ENCODE peak calls at places on chromosomes 16 and 17, in seven cellular contexts. C is PC-9; W is IMR-90; D is GM23338; H is psoas muscle; J is CD4-positive, alpha-beta T cell; S is CD4-positive, alpha-beta memory T cell. F is an unnamed sample. For H3K27me3, the result is how much of the 10 kb centered on the place peaks cover.

GRCh38 chr16:56970934-56971767 is 9.4 kb downstream of the CETP start:
- DNase-seq in W (peak), C (no peak), D (no peak), H (peak), J (no peak), S (peak), F (no peak)

GRCh38 chr16:11949527-11949926 is 7.7 kb upstream of the NPIPB2 start:
- DNase-seq in H (no peak), S (peak), D (peak), C (peak), J (no peak), W (peak), F (peak)

GRCh38 chr16:75264531-75264998 is 13.1 kb upstream of the BCAR1 start:
- DNase-seq in J (no peak), C (no peak), D (no peak), H (no peak), W (peak), S (no peak), F (no peak)

GRCh38 chr16:68643227-68643626 is 1.9 kb upstream of the CDH3 start:
- DNase-seq in H (no peak), S (no peak), W (no peak), D (no peak), J (no peak), C (no peak), F (no peak)

GRCh38 chr17:1724869-1725641 is 551 bp downstream of the WDR81 start:
- DNase-seq in D (peak), S (no peak), W (no peak), C (no peak), J (no peak), H (peak), F (no peak)

GRCh38 chr17:75084039-75084660 is 3.6 kb upstream of the SLC16A5 start:
- DNase-seq in H (no peak), D (no peak), W (no peak), J (no peak), C (no peak), S (peak), F (no peak)

GRCh38 chr17:9522074-9522473 is 53.5 kb downstream of the STX8 start:
- DNase-seq in S (peak), H (no peak), C (peak), J (no peak), W (peak), D (peak), F (no peak)

GRCh38 chr17:32503251-32504165 is 16.7 kb downstream of the CDK5R1 start:
- DNase-seq in C (peak), H (no peak), W (no peak), S (peak), D (no peak), J (peak), F (no peak)

GRCh38 chr17:58283674-58284612 is 3.2 kb upstream of the MPO start:
- DNase-seq in W (no peak), S (no peak), H (no peak), D (no peak), C (no peak), J (no peak), F (no peak)

GRCh38 chr17:6505425-6506142 is 50.8 kb downstream of the PITPNM3 start:
- DNase-seq in D (no peak), H (no peak), W (peak), J (no peak), C (peak), S (no peak), F (no peak)

GRCh38 chr17:40318835-40319332 is 9.9 kb downstream of the RARA start:
- DNase-seq in H (no peak), C (no peak), S (no peak), J (no peak), W (no peak), D (no peak), F (peak)

GRCh38 chr17:66359351-66359750 is 56.9 kb downstream of the PRKCA start:
- DNase-seq in J (no peak), D (no peak), W (no peak), S (no peak), H (no peak), C (no peak), F (no peak)

GRCh38 chr16:75062135-75062943 is 54.2 kb downstream of the LDHD start:
- DNase-seq in J (no peak), W (peak), S (no peak), H (peak), D (no peak), C (peak), F (no peak)

GRCh38 chr16:54651851-54652770 is 278.6 kb upstream of the IRX5 start:
- DNase-seq in J (no peak), H (no peak), S (no peak), C (no peak), D (peak), W (no peak), F (peak)

GRCh38 chr17:63550816-63551639 is 751 bp downstream of the DCAF7 start:
- DNase-seq in H (no peak), J (peak), W (peak), C (no peak), D (peak), S (no peak), F (peak)

GRCh38 chr16:340370-341091 is 12.0 kb downstream of the AXIN1 start:
- DNase-seq in W (no peak), S (no peak), H (no peak), D (no peak), J (no peak), C (no peak), F (peak)

GRCh38 chr16:22014271-22014873 is 6.5 kb downstream of the MOSMO start:
- DNase-seq in W (no peak), D (no peak), H (no peak), S (no peak), J (no peak), C (no peak), F (no peak)

GRCh38 chr17:35244345-35245195 is 1.7 kb downstream of the SLFN5 start:
- DNase-seq in J (peak), D (peak), S (peak), C (peak), H (peak), W (peak), F (peak)

GRCh38 chr17:73350864-73351263 is 39.1 kb upstream of the CDC42EP4 start:
- DNase-seq in W (no peak), D (no peak), H (no peak), C (no peak), J (no peak), S (no peak), F (no peak)

GRCh38 chr16:85865-86264 is 7.8 kb downstream of the MPG start:
- DNase-seq in D (no peak), S (no peak), J (no peak), C (no peak), W (no peak), H (no peak), F (no peak)

GRCh38 chr16:27040671-27041070 is 26.1 kb upstream of the C16orf82 start:
- DNase-seq in J (no peak), D (no peak), W (no peak), C (no peak), H (no peak), S (no peak), F (no peak)

GRCh38 chr17:75899353-75899752 is 2.6 kb upstream of the TRIM65 start:
- DNase-seq in W (no peak), D (no peak), S (no peak), H (no peak), C (no peak), J (no peak), F (no peak)

GRCh38 chr16:87874639-87875472 is 5.5 kb upstream of the SLC7A5 start:
- DNase-seq in J (peak), C (no peak), S (no peak), W (no peak), D (peak), H (no peak), F (no peak)

GRCh38 chr16:22948058-22948602 is 134.2 kb downstream of the HS3ST2 start:
- DNase-seq in J (no peak), H (no peak), C (no peak), S (no peak), W (no peak), D (peak), F (peak)

GRCh38 chr17:43800736-43801135 is 20.5 kb downstream of the CFAP97D1 start:
- DNase-seq in J (no peak), W (no peak), D (no peak), H (no peak), C (no peak), S (no peak), F (no peak)

GRCh38 chr17:43799047-43799446 is 18.8 kb downstream of the CFAP97D1 start:
- DNase-seq in S (no peak), C (no peak), D (no peak), W (no peak), H (no peak), J (no peak), F (no peak)

GRCh38 chr17:43805117-43805516 is 24.9 kb downstream of the CFAP97D1 start:
- DNase-seq in J (no peak), C (no peak), H (no peak), S (no peak), W (no peak), D (no peak), F (no peak)

GRCh38 chr17:43803758-43804157 is 23.5 kb downstream of the CFAP97D1 start:
- DNase-seq in J (no peak), C (no peak), D (peak), H (no peak), W (peak), S (no peak), F (no peak)

DNA sequence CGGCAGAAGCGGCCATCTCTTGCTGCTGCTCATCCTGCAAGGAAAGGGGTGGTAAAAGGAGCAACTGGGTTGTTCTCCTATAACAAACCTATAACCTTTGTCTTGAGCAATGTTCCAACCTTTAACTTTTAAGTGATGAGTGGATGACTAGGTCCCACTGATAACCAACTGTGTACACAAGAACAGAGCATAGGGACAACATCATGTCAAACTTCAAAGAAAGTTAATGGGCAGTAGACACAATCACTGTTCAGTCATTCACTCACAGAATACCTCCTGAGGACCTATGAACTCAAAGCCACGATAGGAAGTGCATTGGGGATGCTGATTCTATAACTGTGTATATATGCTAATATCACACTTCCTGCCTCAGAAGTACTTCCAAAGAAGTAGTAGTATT is 21.6 kb downstream of the CFAP97D1 start:
- DNase-seq in S (no peak), H (no peak), J (no peak), C (no peak), D (no peak), W (no peak), F (no peak)
- H3K27me3 ChIP-seq in S (under half), H (under half), J (under half), C (under half), D (under half), W (under half), F (under half)

GRCh38 chr17:83078378-83079339 is 750 bp upstream of the METRNL start:
- DNase-seq in D (no peak), H (no peak), C (peak), J (no peak), W (no peak), S (peak), F (no peak)
- H3K27me3 ChIP-seq in D (under half), H (under half), C (under half), J (under half), W (under half), S (under half), F (under half)

DNA sequence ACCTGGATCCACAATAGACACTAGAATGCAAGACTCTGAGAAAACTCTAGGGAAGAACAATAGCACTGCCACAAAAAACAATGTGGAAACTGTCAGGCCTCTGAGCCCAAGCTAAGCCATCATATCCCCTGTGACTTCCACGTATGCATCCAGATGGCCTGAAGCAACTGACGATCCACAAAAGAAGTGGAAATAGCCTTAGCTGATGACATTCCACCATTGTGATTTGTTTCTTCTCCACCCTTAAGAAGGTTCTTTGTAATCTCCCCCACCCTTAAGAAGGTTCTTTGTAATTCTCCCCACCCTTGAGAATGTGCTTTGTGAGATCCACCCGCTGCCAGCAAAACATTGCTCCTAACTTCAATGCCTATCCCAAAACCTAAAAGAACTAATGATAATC is 39.2 kb upstream of the TNRC6C start:
- DNase-seq in D (no peak), J (no peak), W (no peak), H (no peak), C (no peak), S (no peak), F (no peak)
- H3K27me3 ChIP-seq in D (under half), J (under half), W (under half), H (under half), C (half or more), S (under half), F (half or more)

GRCh38 chr16:86224126-86224525 is 286.2 kb upstream of the FOXF1 start:
- DNase-seq in D (no peak), S (no peak), H (no peak), W (no peak), C (no peak), J (no peak), F (no peak)
- H3K27me3 ChIP-seq in D (under half), S (under half), H (under half), W (under half), C (half or more), J (under half), F (under half)

GRCh38 chr17:4785311-4786110 is 653 bp downstream of the VMO1 start:
- DNase-seq in J (no peak), C (no peak), W (no peak), D (no peak), S (no peak), H (peak), F (no peak)
- H3K27me3 ChIP-seq in J (half or more), C (under half), W (under half), D (under half), S (under half), H (under half), F (under half)

F was measured in left lung.